ENCODE peak calls at places on chromosome 17, in ten cellular contexts. One of them, this sample, is unnamed.

GRCh38 chr17:74960739-74961342 is 11.7 kb downstream of the HID1 start:
- DNase-seq in HTR-8/SVneo: peak; percentile 67
- DNase-seq in D341Med: peak; percentile 93
- DNase-seq in upper lobe of right lung: peak; percentile 89
- DNase-seq in AG20443: peak; percentile 59
- DNase-seq in RPMI8226: peak; percentile 49
- DNase-seq in NCI-H1105: no peak
- DNase-seq in stimulated activated CD4-positive, alpha-beta T cell treated with anti-CD3 and anti-CD28 coated beads, Interleukin-12 subunit alpha, Interleukin-12 subunit beta, amount 100 ng/mL, for 4 hours: peak; percentile 53
- DNase-seq in NCI-H1092 treated with DMSO at 0.1 percent for 48 hours: no peak
- DNase-seq in ACHN: no peak
- DNase-seq in this sample: peak; percentile 83

GRCh38 chr17:46832945-46833839 is 14.7 kb upstream of the WNT3 start:
- DNase-seq in RPMI8226: no peak
- DNase-seq in upper lobe of right lung: no peak
- DNase-seq in D341Med: no peak
- DNase-seq in ACHN: peak; percentile 47
- DNase-seq in AG20443: peak; percentile 85
- DNase-seq in NCI-H1092 treated with DMSO at 0.1 percent for 48 hours: no peak
- DNase-seq in NCI-H1105: no peak
- DNase-seq in HTR-8/SVneo: no peak
- DNase-seq in stimulated activated CD4-positive, alpha-beta T cell treated with anti-CD3 and anti-CD28 coated beads, Interleukin-12 subunit alpha, Interleukin-12 subunit beta, amount 100 ng/mL, for 4 hours: no peak
- DNase-seq in this sample: peak; percentile 57

GRCh38 chr17:27518750-27519521 is 62.7 kb downstream of the KSR1 start:
- DNase-seq in NCI-H1105: no peak
- DNase-seq in AG20443: no peak
- DNase-seq in D341Med: peak; percentile 33
- DNase-seq in HTR-8/SVneo: peak; percentile 53
- DNase-seq in RPMI8226: no peak
- DNase-seq in NCI-H1092 treated with DMSO at 0.1 percent for 48 hours: no peak
- DNase-seq in upper lobe of right lung: no peak
- DNase-seq in stimulated activated CD4-positive, alpha-beta T cell treated with anti-CD3 and anti-CD28 coated beads, Interleukin-12 subunit alpha, Interleukin-12 subunit beta, amount 100 ng/mL, for 4 hours: no peak
- DNase-seq in ACHN: no peak
- DNase-seq in this sample: no peak

GRCh38 chr17:3963214-3964201 is 729 bp downstream of the ATP2A3 start:
- DNase-seq in ACHN: no peak
- DNase-seq in NCI-H1105: no peak
- DNase-seq in stimulated activated CD4-positive, alpha-beta T cell treated with anti-CD3 and anti-CD28 coated beads, Interleukin-12 subunit alpha, Interleukin-12 subunit beta, amount 100 ng/mL, for 4 hours: peak; percentile 48
- DNase-seq in HTR-8/SVneo: no peak
- DNase-seq in D341Med: no peak
- DNase-seq in upper lobe of right lung: peak; percentile 74
- DNase-seq in NCI-H1092 treated with DMSO at 0.1 percent for 48 hours: no peak
- DNase-seq in RPMI8226: peak; percentile 56
- DNase-seq in AG20443: no peak
- DNase-seq in this sample: no peak

GRCh38 chr17:66152756-66153155 is 39.2 kb downstream of the CEP112 start:
- DNase-seq in ACHN: no peak
- DNase-seq in AG20443: no peak
- DNase-seq in stimulated activated CD4-positive, alpha-beta T cell treated with anti-CD3 and anti-CD28 coated beads, Interleukin-12 subunit alpha, Interleukin-12 subunit beta, amount 100 ng/mL, for 4 hours: no peak
- DNase-seq in HTR-8/SVneo: no peak
- DNase-seq in NCI-H1092 treated with DMSO at 0.1 percent for 48 hours: no peak
- DNase-seq in upper lobe of right lung: no peak
- DNase-seq in D341Med: no peak
- DNase-seq in NCI-H1105: no peak
- DNase-seq in RPMI8226: no peak
- DNase-seq in this sample: no peak

GRCh38 chr17:35086931-35087573 is 23.5 kb upstream of the RFFL start:
- DNase-seq in HTR-8/SVneo: no peak
- DNase-seq in NCI-H1092 treated with DMSO at 0.1 percent for 48 hours: no peak
- DNase-seq in D341Med: no peak
- DNase-seq in RPMI8226: peak; percentile 39
- DNase-seq in NCI-H1105: no peak
- DNase-seq in ACHN: no peak
- DNase-seq in AG20443: no peak
- DNase-seq in stimulated activated CD4-positive, alpha-beta T cell treated with anti-CD3 and anti-CD28 coated beads, Interleukin-12 subunit alpha, Interleukin-12 subunit beta, amount 100 ng/mL, for 4 hours: no peak
- DNase-seq in upper lobe of right lung: no peak
- DNase-seq in this sample: peak; percentile 69

GRCh38 chr17:82029990-82030469 is 1.4 kb upstream of the RAC3 start:
- DNase-seq in AG20443: no peak
- DNase-seq in RPMI8226: no peak
- DNase-seq in HTR-8/SVneo: no peak
- DNase-seq in upper lobe of right lung: no peak
- DNase-seq in D341Med: no peak
- DNase-seq in stimulated activated CD4-positive, alpha-beta T cell treated with anti-CD3 and anti-CD28 coated beads, Interleukin-12 subunit alpha, Interleukin-12 subunit beta, amount 100 ng/mL, for 4 hours: no peak
- DNase-seq in NCI-H1092 treated with DMSO at 0.1 percent for 48 hours: no peak
- DNase-seq in ACHN: no peak
- DNase-seq in NCI-H1105: no peak
- DNase-seq in this sample: no peak

GRCh38 chr17:39169101-39169500 is 3.1 kb upstream of the ARL5C start:
- DNase-seq in upper lobe of right lung: no peak
- DNase-seq in AG20443: no peak
- DNase-seq in NCI-H1105: no peak
- DNase-seq in D341Med: no peak
- DNase-seq in RPMI8226: no peak
- DNase-seq in HTR-8/SVneo: no peak
- DNase-seq in stimulated activated CD4-positive, alpha-beta T cell treated with anti-CD3 and anti-CD28 coated beads, Interleukin-12 subunit alpha, Interleukin-12 subunit beta, amount 100 ng/mL, for 4 hours: no peak
- DNase-seq in NCI-H1092 treated with DMSO at 0.1 percent for 48 hours: no peak
- DNase-seq in ACHN: no peak
- DNase-seq in this sample: no peak

GRCh38 chr17:76260220-76260619 is 4.9 kb upstream of the UBALD2 start:
- DNase-seq in ACHN: no peak
- DNase-seq in D341Med: no peak
- DNase-seq in NCI-H1105: no peak
- DNase-seq in NCI-H1092 treated with DMSO at 0.1 percent for 48 hours: no peak
- DNase-seq in RPMI8226: no peak
- DNase-seq in HTR-8/SVneo: no peak
- DNase-seq in upper lobe of right lung: no peak
- DNase-seq in AG20443: no peak
- DNase-seq in stimulated activated CD4-positive, alpha-beta T cell treated with anti-CD3 and anti-CD28 coated beads, Interleukin-12 subunit alpha, Interleukin-12 subunit beta, amount 100 ng/mL, for 4 hours: no peak
- DNase-seq in this sample: no peak

GRCh38 chr17:71740866-71741265 is 380.0 kb upstream of the SOX9 start:
- DNase-seq in RPMI8226: no peak
- DNase-seq in ACHN: no peak
- DNase-seq in D341Med: no peak
- DNase-seq in HTR-8/SVneo: no peak
- DNase-seq in stimulated activated CD4-positive, alpha-beta T cell treated with anti-CD3 and anti-CD28 coated beads, Interleukin-12 subunit alpha, Interleukin-12 subunit beta, amount 100 ng/mL, for 4 hours: no peak
- DNase-seq in AG20443: no peak
- DNase-seq in upper lobe of right lung: no peak
- DNase-seq in NCI-H1092 treated with DMSO at 0.1 percent for 48 hours: no peak
- DNase-seq in NCI-H1105: no peak
- DNase-seq in this sample: no peak

GRCh38 chr17:29567362-29568330 is 809 bp upstream of the ABHD15 start:
- DNase-seq in upper lobe of right lung: peak; percentile 90
- DNase-seq in NCI-H1092 treated with DMSO at 0.1 percent for 48 hours: peak; percentile 41
- DNase-seq in RPMI8226: peak; percentile 88
- DNase-seq in stimulated activated CD4-positive, alpha-beta T cell treated with anti-CD3 and anti-CD28 coated beads, Interleukin-12 subunit alpha, Interleukin-12 subunit beta, amount 100 ng/mL, for 4 hours: peak; percentile 67
- DNase-seq in D341Med: peak; percentile 83
- DNase-seq in ACHN: peak; percentile 69
- DNase-seq in AG20443: peak; percentile 79
- DNase-seq in HTR-8/SVneo: no peak
- DNase-seq in NCI-H1105: peak; percentile 46
- DNase-seq in this sample: peak; percentile 47

GRCh38 chr17:12398636-12399035 is 267.1 kb upstream of the MYOCD start:
- DNase-seq in ACHN: no peak
- DNase-seq in NCI-H1105: no peak
- DNase-seq in upper lobe of right lung: no peak
- DNase-seq in D341Med: no peak
- DNase-seq in RPMI8226: no peak
- DNase-seq in NCI-H1092 treated with DMSO at 0.1 percent for 48 hours: no peak
- DNase-seq in HTR-8/SVneo: no peak
- DNase-seq in AG20443: no peak
- DNase-seq in stimulated activated CD4-positive, alpha-beta T cell treated with anti-CD3 and anti-CD28 coated beads, Interleukin-12 subunit alpha, Interleukin-12 subunit beta, amount 100 ng/mL, for 4 hours: no peak
- DNase-seq in this sample: no peak

GRCh38 chr17:2102931-2103398 is 48.1 kb downstream of the HIC1 start:
- DNase-seq in AG20443: no peak
- DNase-seq in NCI-H1105: no peak
- DNase-seq in RPMI8226: no peak
- DNase-seq in NCI-H1092 treated with DMSO at 0.1 percent for 48 hours: no peak
- DNase-seq in ACHN: peak; percentile 44
- DNase-seq in stimulated activated CD4-positive, alpha-beta T cell treated with anti-CD3 and anti-CD28 coated beads, Interleukin-12 subunit alpha, Interleukin-12 subunit beta, amount 100 ng/mL, for 4 hours: no peak
- DNase-seq in upper lobe of right lung: no peak
- DNase-seq in HTR-8/SVneo: no peak
- DNase-seq in D341Med: peak; percentile 51
- DNase-seq in this sample: no peak

GRCh38 chr17:40309938-40310510 is 1.0 kb downstream of the RARA start:
- DNase-seq in stimulated activated CD4-positive, alpha-beta T cell treated with anti-CD3 and anti-CD28 coated beads, Interleukin-12 subunit alpha, Interleukin-12 subunit beta, amount 100 ng/mL, for 4 hours: no peak
- DNase-seq in upper lobe of right lung: peak; percentile 63
- DNase-seq in NCI-H1105: no peak
- DNase-seq in ACHN: no peak
- DNase-seq in D341Med: peak; percentile 38
- DNase-seq in NCI-H1092 treated with DMSO at 0.1 percent for 48 hours: no peak
- DNase-seq in AG20443: no peak
- DNase-seq in HTR-8/SVneo: no peak
- DNase-seq in RPMI8226: peak; percentile 37
- DNase-seq in this sample: no peak

GRCh38 chr17:63082273-63082861 is 116.3 kb downstream of the TANC2 start:
- DNase-seq in HTR-8/SVneo: peak; percentile 25
- DNase-seq in ACHN: peak; percentile 44
- DNase-seq in NCI-H1105: no peak
- DNase-seq in upper lobe of right lung: no peak
- DNase-seq in NCI-H1092 treated with DMSO at 0.1 percent for 48 hours: no peak
- DNase-seq in stimulated activated CD4-positive, alpha-beta T cell treated with anti-CD3 and anti-CD28 coated beads, Interleukin-12 subunit alpha, Interleukin-12 subunit beta, amount 100 ng/mL, for 4 hours: no peak
- DNase-seq in D341Med: peak; percentile 38
- DNase-seq in RPMI8226: no peak
- DNase-seq in AG20443: peak; percentile 23
- DNase-seq in this sample: peak; percentile 10

GRCh38 chr17:7292729-7293128 is 1.7 kb downstream of the YBX2 start:
- DNase-seq in stimulated activated CD4-positive, alpha-beta T cell treated with anti-CD3 and anti-CD28 coated beads, Interleukin-12 subunit alpha, Interleukin-12 subunit beta, amount 100 ng/mL, for 4 hours: no peak
- DNase-seq in NCI-H1105: no peak
- DNase-seq in HTR-8/SVneo: no peak
- DNase-seq in RPMI8226: no peak
- DNase-seq in AG20443: peak; percentile 12
- DNase-seq in D341Med: no peak
- DNase-seq in ACHN: no peak
- DNase-seq in upper lobe of right lung: no peak
- DNase-seq in NCI-H1092 treated with DMSO at 0.1 percent for 48 hours: no peak
- DNase-seq in this sample: no peak

GRCh38 chr17:28959471-28959871 is 8.2 kb upstream of the PHF12 start:
- DNase-seq in AG20443: no peak
- DNase-seq in upper lobe of right lung: peak; percentile 51
- DNase-seq in stimulated activated CD4-positive, alpha-beta T cell treated with anti-CD3 and anti-CD28 coated beads, Interleukin-12 subunit alpha, Interleukin-12 subunit beta, amount 100 ng/mL, for 4 hours: no peak
- DNase-seq in RPMI8226: no peak
- DNase-seq in D341Med: no peak
- DNase-seq in NCI-H1105: no peak
- DNase-seq in NCI-H1092 treated with DMSO at 0.1 percent for 48 hours: no peak
- DNase-seq in HTR-8/SVneo: no peak
- DNase-seq in ACHN: no peak
- DNase-seq in this sample: no peak

GRCh38 chr17:61450641-61451537 is 1.3 kb upstream of the TBX4 start:
- DNase-seq in HTR-8/SVneo: no peak
- DNase-seq in AG20443: no peak
- DNase-seq in D341Med: peak; percentile 31
- DNase-seq in stimulated activated CD4-positive, alpha-beta T cell treated with anti-CD3 and anti-CD28 coated beads, Interleukin-12 subunit alpha, Interleukin-12 subunit beta, amount 100 ng/mL, for 4 hours: no peak
- DNase-seq in NCI-H1092 treated with DMSO at 0.1 percent for 48 hours: no peak
- DNase-seq in ACHN: no peak
- DNase-seq in upper lobe of right lung: no peak
- DNase-seq in NCI-H1105: no peak
- DNase-seq in RPMI8226: no peak
- DNase-seq in this sample: no peak

GRCh38 chr17:17416400-17417360 is 60.1 kb upstream of the MED9 start:
- DNase-seq in ACHN: no peak
- DNase-seq in upper lobe of right lung: peak; percentile 75
- DNase-seq in NCI-H1105: no peak
- DNase-seq in D341Med: no peak
- DNase-seq in AG20443: peak; percentile 58
- DNase-seq in HTR-8/SVneo: no peak
- DNase-seq in NCI-H1092 treated with DMSO at 0.1 percent for 48 hours: peak; percentile 73
- DNase-seq in RPMI8226: peak; percentile 9
- DNase-seq in stimulated activated CD4-positive, alpha-beta T cell treated with anti-CD3 and anti-CD28 coated beads, Interleukin-12 subunit alpha, Interleukin-12 subunit beta, amount 100 ng/mL, for 4 hours: no peak
- DNase-seq in this sample: peak; percentile 92